ENCODE peak calls at places on chromosome 13, in eight cellular contexts. H is aorta; O is upper lobe of left lung; U is CD8-positive, alpha-beta T cell; S is colonic mucosa; I is heart left ventricle; L is naive thymus-derived CD4-positive, alpha-beta T cell; N is fibroblast of lung. T is an unnamed sample.

GRCh38 chr13:73772449-73773186 is 361.6 kb downstream of the KLF12 start:
- DNase-seq in L (no peak), I (no peak), H (no peak), U (no peak), O (no peak), S (no peak), N (no peak), T (no peak)

GRCh38 chr13:51645154-51645650 is 60.9 kb downstream of the WDFY2 start:
- DNase-seq in L (peak; percentile 80), I (no peak), U (peak; percentile 37), S (no peak), N (peak; percentile 70), H (no peak), O (no peak), T (peak; percentile 95)

GRCh38 chr13:40060318-40061007 is 405.0 kb downstream of the COG6 start:
- DNase-seq in I (no peak), O (no peak), L (no peak), U (no peak), H (peak; percentile 73), S (no peak), N (peak; percentile 94), T (peak; percentile 96)

GRCh38 chr13:40290758-40291157 is 375.7 kb downstream of the FOXO1 start:
- DNase-seq in I (no peak), H (no peak), L (no peak), S (no peak), U (no peak), N (no peak), O (no peak), T (no peak)

GRCh38 chr13:37068962-37069361 is 9.5 kb upstream of the SUPT20H start:
- DNase-seq in N (peak; percentile 12), I (no peak), U (no peak), O (no peak), L (no peak), H (no peak), S (no peak), T (peak; percentile 44)

GRCh38 chr13:73340069-73340468 is 281.3 kb downstream of the KLF5 start:
- DNase-seq in L (no peak), O (no peak), U (no peak), H (no peak), S (no peak), I (no peak), N (no peak), T (no peak)

GRCh38 chr13:82187227-82187626 is 1695.0 kb downstream of the SLITRK1 start:
- DNase-seq in L (no peak), U (no peak), S (no peak), I (no peak), O (no peak), H (no peak), N (no peak), T (no peak)

GRCh38 chr13:101529419-101529818 is 76.9 kb downstream of the ITGBL1 start:
- DNase-seq in O (no peak), I (no peak), H (peak; percentile 47), S (no peak), U (no peak), L (no peak), N (peak; percentile 90), T (peak; percentile 79)

GRCh38 chr13:20174656-20175405 is 14.0 kb upstream of the GJA3 start:
- DNase-seq in S (peak; percentile 70), N (peak; percentile 94), U (peak; percentile 26), O (peak; percentile 95), H (peak; percentile 88), I (peak; percentile 54), L (no peak), T (peak; percentile 100)

GRCh38 chr13:20161275-20161950 is 561 bp upstream of the GJA3 start:
- DNase-seq in S (no peak), U (peak; percentile 70), N (no peak), O (no peak), L (peak; percentile 42), I (peak; percentile 51), H (no peak), T (peak; percentile 64)

GRCh38 chr13:93721483-93721882 is 494.9 kb downstream of the GPC6 start:
- DNase-seq in O (no peak), S (no peak), H (no peak), N (no peak), L (no peak), U (no peak), I (no peak), T (no peak)

GRCh38 chr13:94480672-94481145 is 1.2 kb upstream of the DCT start:
- DNase-seq in O (no peak), N (peak; percentile 49), U (no peak), I (peak; percentile 9), S (no peak), L (no peak), H (peak; percentile 47), T (peak; percentile 91)

GRCh38 chr13:110415669-110416068 is 108.6 kb downstream of the COL4A2 start:
- DNase-seq in H (no peak), L (no peak), I (no peak), S (peak; percentile 19), U (no peak), N (no peak), O (no peak), T (peak; percentile 49)

GRCh38 chr13:96428904-96429303 is 339.0 kb downstream of the HS6ST3 start:
- DNase-seq in L (no peak), U (no peak), O (no peak), S (no peak), I (no peak), N (no peak), H (no peak), T (no peak)

GRCh38 chr13:85142351-85142750 is 656.9 kb downstream of the SLITRK6 start:
- DNase-seq in N (no peak), O (no peak), U (no peak), S (no peak), I (no peak), L (no peak), H (no peak), T (no peak)

DNA sequence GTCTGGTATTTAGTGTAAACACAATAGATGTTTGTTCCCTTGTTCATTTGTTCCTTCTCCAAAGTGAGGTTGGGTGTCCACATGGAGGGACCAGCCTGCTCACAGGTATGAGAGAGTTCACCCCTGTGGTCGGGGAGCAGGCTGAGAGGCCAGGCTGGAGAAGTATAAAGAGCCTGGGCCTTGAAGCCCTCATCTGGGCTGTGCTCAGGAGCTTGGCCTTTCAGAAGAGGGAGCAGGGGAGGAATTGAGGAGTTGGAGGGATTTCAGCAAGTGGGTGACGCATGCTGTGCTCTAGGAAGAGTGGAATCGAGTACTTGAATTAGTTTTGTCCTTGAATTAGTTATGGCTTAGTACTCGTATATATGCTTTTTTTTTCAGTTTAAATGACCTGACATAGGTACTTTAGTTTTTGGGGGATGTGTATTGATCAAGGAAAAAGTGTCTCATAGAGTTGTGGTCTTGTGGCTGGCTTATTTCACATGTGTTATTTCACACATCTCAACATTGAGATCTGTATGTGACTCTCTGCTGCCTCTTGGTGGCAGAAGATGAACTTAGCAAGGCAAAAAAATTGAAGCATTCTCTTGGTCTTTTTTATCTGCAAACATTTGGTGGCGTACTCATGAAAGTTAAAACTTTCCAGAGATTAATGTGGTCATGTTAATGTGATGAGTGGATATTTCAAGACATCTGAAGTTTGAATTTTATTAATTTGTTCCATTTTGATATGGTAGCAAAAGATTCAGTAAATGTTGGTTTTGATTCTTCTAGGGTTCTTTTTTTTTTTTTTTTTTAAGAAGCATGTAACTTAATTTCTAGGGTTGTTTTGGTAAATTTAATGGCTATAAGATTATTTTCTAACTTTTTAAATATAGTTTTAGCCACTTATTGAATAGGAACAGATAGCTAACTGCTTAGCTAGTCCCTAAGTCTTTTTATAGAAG is 54.3 kb downstream of the SLAIN1 start:
- DNase-seq in L (peak; percentile 63), N (peak; percentile 29), O (peak; percentile 35), U (peak; percentile 36), H (no peak), S (peak; percentile 25), I (peak; percentile 12), T (peak; percentile 63)
- H3K27ac ChIP-seq in L (no peak overlapping the region), N (no peak overlapping the region), O (no peak overlapping the region), U (no peak overlapping the region), H (no peak overlapping the region), S (no peak overlapping the region), I (no peak overlapping the region), T (no peak overlapping the region)

DNA sequence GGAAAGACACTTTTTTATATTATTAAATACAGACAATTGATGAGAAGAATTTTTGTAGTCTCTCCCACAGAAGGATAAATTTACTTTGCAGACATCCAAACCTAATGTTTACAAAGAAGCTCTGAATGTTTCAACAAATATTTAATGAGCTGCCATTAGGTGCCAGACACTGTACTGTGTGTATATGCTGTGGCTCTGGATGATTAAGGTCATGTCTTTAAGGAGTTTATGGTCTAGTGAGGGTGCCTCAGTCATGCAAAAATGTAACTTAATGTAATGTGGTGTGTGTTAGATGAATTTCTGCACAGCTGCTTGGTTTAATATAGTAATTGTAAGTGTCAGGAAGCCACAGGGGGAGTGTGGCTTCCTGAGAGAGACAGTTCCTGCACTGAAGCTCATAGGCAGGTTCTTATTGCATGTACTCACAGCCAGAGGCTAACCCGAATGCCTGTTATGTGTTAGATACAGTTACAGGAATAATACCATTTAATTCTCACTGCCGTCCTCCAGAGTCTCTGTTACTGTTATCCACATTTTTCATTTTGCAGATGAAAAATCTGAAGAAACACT is 43.3 kb downstream of the SPATA13 start:
- DNase-seq in O (no peak), I (no peak), U (no peak), S (no peak), L (peak; percentile 34), H (no peak), N (no peak), T (no peak)
- H3K27me3 ChIP-seq in O (no peaks in the 10 kb centered on the region), I (no peaks in the 10 kb centered on the region), U (no peaks in the 10 kb centered on the region), S (no peaks in the 10 kb centered on the region), L (no peaks in the 10 kb centered on the region), H (no peaks in the 10 kb centered on the region), N (no peaks in the 10 kb centered on the region), T (no peaks in the 10 kb centered on the region)

DNA sequence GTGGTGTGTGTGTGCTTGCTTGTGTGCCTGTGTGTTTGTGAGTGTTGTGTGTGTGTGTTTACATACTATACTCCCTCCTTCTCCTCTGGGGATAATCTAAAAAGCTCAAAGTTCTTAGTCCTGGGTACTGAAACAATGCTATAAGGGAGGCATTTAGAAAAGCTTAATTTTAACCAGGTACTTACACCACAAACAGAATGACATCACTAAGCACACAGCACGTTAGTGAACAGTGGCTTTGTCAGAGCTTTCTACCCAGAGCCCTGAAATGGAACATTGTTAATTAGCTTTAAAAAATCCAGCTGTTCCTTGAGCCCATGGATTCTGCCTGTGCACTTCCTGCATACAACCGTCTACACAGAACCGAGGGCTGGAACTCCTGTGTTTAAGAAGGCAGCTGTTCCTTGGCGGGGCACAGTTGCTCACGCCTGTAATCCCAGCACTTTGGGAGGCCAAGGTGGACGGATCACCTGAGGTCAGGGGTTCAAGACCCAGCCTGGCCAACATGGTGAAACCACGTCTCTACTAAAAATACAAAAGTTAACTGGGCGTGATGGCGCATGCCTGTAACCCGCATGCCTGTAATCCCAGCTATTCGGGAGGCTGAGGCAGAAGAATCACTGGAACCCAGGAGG is 69.6 kb upstream of the RNF113B start:
- DNase-seq in L (no peak), S (no peak), O (no peak), H (no peak), N (no peak), U (no peak), I (no peak), T (no peak)
- H3K27ac ChIP-seq in L (no peak overlapping the region), S (no peak overlapping the region), O (no peak overlapping the region), H (no peak overlapping the region), N (no peak overlapping the region), U (no peak overlapping the region), I (no peak overlapping the region), T (no peak overlapping the region)

DNA sequence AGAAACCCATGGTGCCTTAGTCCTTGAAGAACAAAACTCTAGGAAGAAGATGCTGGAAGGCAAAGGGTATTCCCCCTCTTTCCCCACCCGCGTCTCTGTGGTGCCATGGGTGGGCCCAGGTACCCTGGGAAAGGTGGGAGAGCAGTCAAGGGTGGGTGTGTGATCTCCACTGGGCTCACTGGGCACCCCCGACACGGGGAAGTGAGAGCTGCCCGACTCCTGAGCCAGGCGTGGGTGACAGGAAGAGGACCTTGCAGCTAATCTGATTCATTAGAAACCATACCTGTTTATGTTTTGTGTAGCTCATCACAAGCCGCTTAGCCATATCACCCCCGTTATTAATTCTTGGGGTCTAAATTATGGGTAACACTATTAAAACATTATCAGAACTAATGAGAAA is 77.5 kb downstream of the ZIC5 start:
- DNase-seq in L (no peak), N (no peak), H (no peak), U (no peak), I (no peak), S (no peak), O (no peak), T (no peak)
- H3K27me3 ChIP-seq in L (peaks cover 6% of the 10 kb centered on the region), N (peaks cover 27% of the 10 kb centered on the region), H (peaks cover 3% of the 10 kb centered on the region), U (peaks cover 11% of the 10 kb centered on the region), I (peaks cover 38% of the 10 kb centered on the region), S (peaks cover 26% of the 10 kb centered on the region), O (peaks cover 24% of the 10 kb centered on the region), T (peaks cover 63% of the 10 kb centered on the region)